ENCODE peak calls at places on chromosomes 7 and 10, in seven cellular contexts. One of them, this sample, is unnamed.

GRCh38 chr10:78775891-78776290 is 292.9 kb upstream of the ZMIZ1 start:
- DNase-seq in epithelial cell of esophagus: no peak
- DNase-seq in HCT116: no peak
- DNase-seq in left lung: no peak
- DNase-seq in ELF-1: no peak
- DNase-seq in EH: no peak
- DNase-seq in amniotic epithelial cell: no peak
- DNase-seq in this sample: no peak

GRCh38 chr10:132886211-132887099 is 55.9 kb downstream of the CFAP46 start:
- DNase-seq in HCT116: no peak
- DNase-seq in left lung: peak
- DNase-seq in amniotic epithelial cell: no peak
- DNase-seq in EH: no peak
- DNase-seq in ELF-1: peak
- DNase-seq in epithelial cell of esophagus: no peak
- DNase-seq in this sample: no peak

GRCh38 chr7:3399858-3400257 is 98.8 kb downstream of the SDK1 start:
- DNase-seq in amniotic epithelial cell: peak
- DNase-seq in left lung: no peak
- DNase-seq in HCT116: peak
- DNase-seq in ELF-1: peak
- DNase-seq in EH: no peak
- DNase-seq in epithelial cell of esophagus: peak
- DNase-seq in this sample: peak

GRCh38 chr10:32189400-32190084 is 133.3 kb upstream of the KIF5B start:
- DNase-seq in HCT116: peak
- DNase-seq in amniotic epithelial cell: peak
- DNase-seq in epithelial cell of esophagus: peak
- DNase-seq in ELF-1: no peak
- DNase-seq in EH: peak
- DNase-seq in left lung: no peak
- DNase-seq in this sample: no peak

GRCh38 chr10:44306762-44307161 is 78.1 kb downstream of the CXCL12 start:
- DNase-seq in ELF-1: no peak
- DNase-seq in EH: peak
- DNase-seq in left lung: no peak
- DNase-seq in HCT116: peak
- DNase-seq in epithelial cell of esophagus: no peak
- DNase-seq in amniotic epithelial cell: no peak
- DNase-seq in this sample: no peak

GRCh38 chr10:72335394-72336258 is 19.1 kb downstream of the DNAJB12 start:
- DNase-seq in EH: no peak
- DNase-seq in amniotic epithelial cell: peak
- DNase-seq in left lung: no peak
- DNase-seq in epithelial cell of esophagus: no peak
- DNase-seq in HCT116: no peak
- DNase-seq in ELF-1: no peak
- DNase-seq in this sample: no peak

GRCh38 chr10:70743879-70744278 is 41.3 kb downstream of the TBATA start:
- DNase-seq in HCT116: no peak
- DNase-seq in epithelial cell of esophagus: no peak
- DNase-seq in left lung: peak
- DNase-seq in amniotic epithelial cell: no peak
- DNase-seq in ELF-1: no peak
- DNase-seq in EH: no peak
- DNase-seq in this sample: no peak

GRCh38 chr7:132655071-132655761 is 78.9 kb upstream of the PLXNA4 start:
- DNase-seq in ELF-1: peak
- DNase-seq in left lung: peak
- DNase-seq in amniotic epithelial cell: peak
- DNase-seq in HCT116: no peak
- DNase-seq in EH: peak
- DNase-seq in epithelial cell of esophagus: no peak
- DNase-seq in this sample: peak

GRCh38 chr7:79137942-79138341 is 315.5 kb downstream of the MAGI2 start:
- DNase-seq in epithelial cell of esophagus: no peak
- DNase-seq in left lung: no peak
- DNase-seq in ELF-1: no peak
- DNase-seq in amniotic epithelial cell: peak
- DNase-seq in HCT116: no peak
- DNase-seq in EH: peak
- DNase-seq in this sample: no peak